ENCODE peak calls at places on chromosomes 1 and 21, in five cellular contexts. Y is pons, O is Right ventricle myocardium superior, B is RWPE1, I is brain microvascular endothelial cell. Z is an unnamed sample.

GRCh38 chr1:204407314-204407971 is 4.2 kb downstream of the PPP1R15B start:
- DNase-seq in Y (no peak), O (no peak), B (no peak), I (no peak), Z (no peak)

GRCh38 chr1:90344963-90345730 is 350.2 kb downstream of the ZNF326 start:
- DNase-seq in Y (no peak), O (no peak), B (no peak), I (no peak), Z (no peak)

GRCh38 chr1:161044908-161045748 is 649 bp downstream of the USF1 start:
- DNase-seq in Y (peak), O (peak), B (peak), I (peak), Z (peak)

GRCh38 chr1:117467336-117467735 is 100.1 kb downstream of the MAN1A2 start:
- DNase-seq in Y (no peak), O (no peak), B (no peak), I (no peak), Z (no peak)

GRCh38 chr1:155082941-155083541 is 4.4 kb downstream of the EFNA3 start:
- DNase-seq in Y (no peak), O (no peak), B (no peak), I (no peak), Z (peak)

GRCh38 chr1:222815367-222815765 is 527 bp downstream of the DISP1 start:
- DNase-seq in Y (peak), O (no peak), B (peak), I (peak), Z (peak)

GRCh38 chr1:173330149-173330951 is 123.2 kb upstream of the TNFSF4 start:
- DNase-seq in Y (no peak), O (no peak), B (peak), I (peak), Z (no peak)

GRCh38 chr1:111833334-111833733 is 77.6 kb downstream of the DDX20 start:
- DNase-seq in Y (no peak), O (no peak), B (peak), I (peak), Z (no peak)

GRCh38 chr1:10536133-10536768 is 61.5 kb downstream of the PEX14 start:
- DNase-seq in Y (no peak), O (no peak), B (no peak), I (no peak), Z (no peak)

GRCh38 chr1:64315402-64315801 is 112.0 kb downstream of the UBE2U start:
- DNase-seq in Y (no peak), O (no peak), B (no peak), I (no peak), Z (no peak)

GRCh38 chr1:205585169-205585834 is 46.5 kb downstream of the ELK4 start:
- DNase-seq in Y (no peak), O (no peak), B (no peak), I (no peak), Z (no peak)

GRCh38 chr1:203462143-203462542 is 13.5 kb upstream of the PRELP start:
- DNase-seq in Y (no peak), O (no peak), B (no peak), I (no peak), Z (no peak)

GRCh38 chr21:38234395-38235142 is 22.2 kb upstream of the KCNJ15 start:
- DNase-seq in Y (no peak), O (no peak), B (peak), I (no peak), Z (peak)

GRCh38 chr21:31447477-31447876 is 103.4 kb upstream of the TIAM1 start:
- DNase-seq in Y (no peak), O (no peak), B (no peak), I (peak), Z (no peak)

GRCh38 chr1:234778215-234779159 is 168.5 kb upstream of the IRF2BP2 start:
- DNase-seq in Y (no peak), O (peak), B (no peak), I (no peak), Z (no peak)

GRCh38 chr1:58575831-58576726 is 973 bp downstream of the TACSTD2 start:
- DNase-seq in Y (no peak), O (peak), B (peak), I (no peak), Z (peak)

GRCh38 chr1:239031310-239031709 is 355.1 kb upstream of the CHRM3 start:
- DNase-seq in Y (no peak), O (no peak), B (no peak), I (no peak), Z (no peak)

GRCh38 chr1:201318504-201319340 is 35.4 kb downstream of the PKP1 start:
- DNase-seq in Y (no peak), O (no peak), B (peak), I (no peak), Z (no peak)

GRCh38 chr1:1200876-1201810 is 5.2 kb downstream of the TNFRSF18 start:
- DNase-seq in Y (no peak), O (peak), B (peak), I (peak), Z (peak)

GRCh38 chr1:30986755-30987154 is 78.2 kb upstream of the SDC3 start:
- DNase-seq in Y (no peak), O (no peak), B (no peak), I (no peak), Z (no peak)

GRCh38 chr21:26945916-26946315 is 21.0 kb downstream of the ADAMTS5 start:
- DNase-seq in Y (peak), O (peak), B (no peak), I (no peak), Z (no peak)

GRCh38 chr1:230144765-230145504 is 77.9 kb downstream of the GALNT2 start:
- DNase-seq in Y (no peak), O (peak), B (no peak), I (no peak), Z (no peak)

GRCh38 chr1:31182352-31182751 is 57.3 kb downstream of the NKAIN1 start:
- DNase-seq in Y (no peak), O (peak), B (peak), I (peak), Z (peak)

GRCh38 chr1:245330951-245331350 is 176.2 kb downstream of the KIF26B start:
- DNase-seq in Y (no peak), O (no peak), B (no peak), I (no peak), Z (no peak)

GRCh38 chr1:221689138-221689537 is 52.8 kb downstream of the DUSP10 start:
- DNase-seq in Y (no peak), O (no peak), B (no peak), I (no peak), Z (peak)

GRCh38 chr1:216914974-216915373 is 191.7 kb upstream of the ESRRG start:
- DNase-seq in Y (no peak), O (no peak), B (no peak), I (no peak), Z (no peak)

GRCh38 chr1:75723989-75724471 is 479 bp upstream of the ACADM start:
- DNase-seq in Y (peak), O (peak), B (peak), I (peak), Z (peak)

GRCh38 chr1:2415801-2416208 is 3.4 kb upstream of the PEX10 start:
- DNase-seq in Y (no peak), O (no peak), B (no peak), I (no peak), Z (peak)

GRCh38 chr1:62187548-62187947 is 7.1 kb upstream of the L1TD1 start:
- DNase-seq in Y (no peak), O (no peak), B (no peak), I (no peak), Z (no peak)

GRCh38 chr21:26918318-26919065 is 48.4 kb downstream of the ADAMTS5 start:
- DNase-seq in Y (no peak), O (no peak), B (no peak), I (peak), Z (no peak)

GRCh38 chr1:43292151-43292550 is 6.8 kb upstream of the C1orf210 start:
- DNase-seq in Y (no peak), O (no peak), B (no peak), I (no peak), Z (no peak)

GRCh38 chr1:152347116-152347728 is 12.6 kb downstream of the FLG2 start:
- DNase-seq in Y (peak), O (no peak), B (peak), I (peak), Z (peak)

GRCh38 chr1:47934243-47934805 is 62.9 kb downstream of the TRABD2B start:
- DNase-seq in Y (no peak), O (peak), B (no peak), I (no peak), Z (no peak)

GRCh38 chr1:90362163-90362562 is 354.9 kb downstream of the BARHL2 start:
- DNase-seq in Y (no peak), O (no peak), B (no peak), I (no peak), Z (no peak)

GRCh38 chr1:89912073-89912472 is 82.8 kb upstream of the ZNF326 start:
- DNase-seq in Y (no peak), O (no peak), B (no peak), I (no peak), Z (no peak)

GRCh38 chr1:11898086-11898785 is 28.0 kb downstream of the KIAA2013 start:
- DNase-seq in Y (no peak), O (no peak), B (no peak), I (no peak), Z (no peak)

Z was measured in Calu3.